ENCODE peak calls at places on chromosomes 4 and X, in eight cellular contexts. U is central memory CD4-positive, alpha-beta T cell; G is stimulated activated CD4-positive, alpha-beta T cell treated with anti-CD3 and anti-CD28 coated beads, Interleukin-2, amount 100 ng/mL, for 24 hours; L is SHP77; B is T-helper 9 cell; Y is NCI-H1092 treated with DMSO at 0.1 percent for 48 hours; Q is C1 segment of cervical spinal cord; W is EH. H is an unnamed sample.

GRCh38 chrX:104566921-104567501 is 1.0 kb downstream of the IL1RAPL2 start:
- DNase-seq in U (no peak), G (no peak), L (no peak), B (no peak), Y (no peak), Q (no peak), W (no peak), H (no peak)

GRCh38 chr4:98498774-98499173 is 159.6 kb downstream of the TSPAN5 start:
- DNase-seq in U (no peak), G (no peak), L (no peak), B (no peak), Y (no peak), Q (no peak), W (no peak), H (no peak)

GRCh38 chr4:25013756-25014737 is 16.7 kb downstream of the LGI2 start:
- DNase-seq in U (no peak), G (no peak), L (no peak), B (no peak), Y (no peak), Q (no peak), W (no peak), H (no peak)

GRCh38 chr4:87093443-87094123 is 126.8 kb downstream of the KLHL8 start:
- DNase-seq in U (peak; percentile 37), G (peak; percentile 44), L (peak; percentile 78), B (no peak), Y (peak; percentile 65), Q (no peak), W (peak; percentile 61), H (peak; percentile 50)

GRCh38 chr4:73762409-73762808 is 22.0 kb downstream of the CXCL8 start:
- DNase-seq in U (no peak), G (no peak), L (no peak), B (no peak), Y (no peak), Q (no peak), W (no peak), H (no peak)

GRCh38 chr4:153748378-153748777 is 11.4 kb downstream of the RNF175 start:
- DNase-seq in U (no peak), G (no peak), L (no peak), B (no peak), Y (no peak), Q (no peak), W (peak; percentile 67), H (peak; percentile 81)

GRCh38 chrX:40544343-40545250 is 36.2 kb upstream of the ATP6AP2 start:
- DNase-seq in U (no peak), G (no peak), L (no peak), B (no peak), Y (no peak), Q (no peak), W (peak; percentile 25), H (peak; percentile 47)

GRCh38 chr4:75031746-75032145 is 98.8 kb downstream of the PARM1 start:
- DNase-seq in U (no peak), G (no peak), L (no peak), B (no peak), Y (no peak), Q (no peak), W (no peak), H (no peak)

GRCh38 chrX:119503484-119503861 is 35.2 kb downstream of the SLC25A5 start:
- DNase-seq in U (no peak), G (no peak), L (no peak), B (no peak), Y (no peak), Q (no peak), W (peak; percentile 94), H (peak; percentile 95)

GRCh38 chr4:47213971-47214370 is 182.6 kb downstream of the GABRB1 start:
- DNase-seq in U (no peak), G (no peak), L (no peak), B (no peak), Y (no peak), Q (no peak), W (peak; percentile 96), H (peak; percentile 96)

GRCh38 chr4:3518511-3518880 is 13.7 kb downstream of the LRPAP1 start:
- DNase-seq in U (no peak), G (no peak), L (no peak), B (no peak), Y (no peak), Q (no peak), W (no peak), H (no peak)

GRCh38 chr4:71938776-71939175 is 93.0 kb upstream of the NPFFR2 start:
- DNase-seq in U (no peak), G (no peak), L (no peak), B (no peak), Y (no peak), Q (no peak), W (no peak), H (no peak)

GRCh38 chr4:1998296-1998695 is 10.5 kb downstream of the NELFA start:
- DNase-seq in U (no peak), G (no peak), L (no peak), B (no peak), Y (no peak), Q (no peak), W (no peak), H (no peak)

GRCh38 chr4:104491396-104491821 is 3.3 kb downstream of the CXXC4 start:
- DNase-seq in U (peak; percentile 40), G (peak; percentile 18), L (no peak), B (peak; percentile 32), Y (peak; percentile 42), Q (no peak), W (peak; percentile 18), H (peak; percentile 2)

GRCh38 chrX:153533041-153533565 is 15.7 kb downstream of the ATP2B3 start:
- DNase-seq in U (no peak), G (no peak), L (no peak), B (no peak), Y (peak; percentile 10), Q (no peak), W (no peak), H (peak; percentile 29)

GRCh38 chr4:165928601-165929000 is 55.6 kb downstream of the TLL1 start:
- DNase-seq in U (no peak), G (no peak), L (no peak), B (no peak), Y (no peak), Q (no peak), W (no peak), H (no peak)

GRCh38 chr4:55032788-55033187 is 92.6 kb downstream of the KDR start:
- DNase-seq in U (no peak), G (no peak), L (no peak), B (no peak), Y (no peak), Q (no peak), W (no peak), H (peak; percentile 43)

GRCh38 chr4:110510282-110510681 is 34.3 kb downstream of the ENPEP start:
- DNase-seq in U (no peak), G (no peak), L (no peak), B (no peak), Y (no peak), Q (no peak), W (no peak), H (no peak)

GRCh38 chrX:25524150-25524549 is 508.4 kb upstream of the ARX start:
- DNase-seq in U (no peak), G (no peak), L (no peak), B (no peak), Y (no peak), Q (no peak), W (no peak), H (no peak)

GRCh38 chr4:81601270-81601694 is 129.6 kb upstream of the RASGEF1B start:
- DNase-seq in U (no peak), G (no peak), L (no peak), B (no peak), Y (no peak), Q (no peak), W (no peak), H (no peak)

GRCh38 chrX:44906542-44906941 is 33.6 kb downstream of the KDM6A start:
- DNase-seq in U (no peak), G (no peak), L (no peak), B (no peak), Y (no peak), Q (no peak), W (no peak), H (no peak)

GRCh38 chr4:86963697-86964096 is 28.9 kb downstream of the AFF1 start:
- DNase-seq in U (no peak), G (no peak), L (no peak), B (no peak), Y (no peak), Q (no peak), W (no peak), H (peak; percentile 80)

GRCh38 chr4:78018271-78019049 is 38.7 kb upstream of the FRAS1 start:
- DNase-seq in U (no peak), G (no peak), L (no peak), B (no peak), Y (no peak), Q (no peak), W (no peak), H (no peak)

GRCh38 chrX:40484408-40485091 is 96.2 kb upstream of the ATP6AP2 start:
- DNase-seq in U (no peak), G (no peak), L (no peak), B (no peak), Y (no peak), Q (no peak), W (no peak), H (no peak)

H was measured in M059J.